ENCODE peak calls at places on chromosomes 13 and 19, in four cellular contexts. S is astrocyte of the spinal cord, H is nephron progenitor cell, V is psoas muscle. Q is an unnamed sample.

GRCh38 chr19:35404879-35405622 is 34.2 kb downstream of the GPR42 start:
- DNase-seq in S (peak; percentile 3), H (no peak), V (peak; percentile 34), Q (no peak)

GRCh38 chr19:51783373-51783772 is 11.6 kb upstream of the FPR3 start:
- DNase-seq in S (no peak), H (no peak), V (no peak), Q (no peak)

GRCh38 chr13:91690944-91691343 is 292.5 kb downstream of the GPC5 start:
- DNase-seq in S (no peak), H (no peak), V (no peak), Q (no peak)

GRCh38 chr13:37118002-37118401 is 12.5 kb upstream of the CSNK1A1L start:
- DNase-seq in S (no peak), H (no peak), V (no peak), Q (no peak)

GRCh38 chr13:66657165-66657895 is 572.8 kb downstream of the PCDH9 start:
- DNase-seq in S (peak; percentile 98), H (no peak), V (peak; percentile 69), Q (no peak)

GRCh38 chr13:41212881-41213280 is 18.5 kb upstream of the KBTBD7 start:
- DNase-seq in S (no peak), H (no peak), V (no peak), Q (no peak)

GRCh38 chr13:98416408-98416807 is 160.5 kb downstream of the STK24 start:
- DNase-seq in S (no peak), H (no peak), V (no peak), Q (no peak)

GRCh38 chr13:97191143-97191542 is 31.0 kb upstream of the MBNL2 start:
- DNase-seq in S (no peak), H (no peak), V (no peak), Q (no peak)

GRCh38 chr13:94952787-94953186 is 240.4 kb upstream of the SOX21 start:
- DNase-seq in S (no peak), H (no peak), V (no peak), Q (no peak)

GRCh38 chr19:5023128-5023571 is 54.2 kb downstream of the KDM4B start:
- DNase-seq in S (no peak), H (no peak), V (no peak), Q (no peak)

GRCh38 chr13:56317839-56318238 is 822.9 kb upstream of the PRR20A start:
- DNase-seq in S (no peak), H (no peak), V (no peak), Q (no peak)

GRCh38 chr13:47437411-47437810 is 540.6 kb upstream of the HTR2A start:
- DNase-seq in S (peak; percentile 72), H (no peak), V (no peak), Q (no peak)

GRCh38 chr13:33590936-33591335 is 227.0 kb upstream of the RFC3 start:
- DNase-seq in S (no peak), H (no peak), V (no peak), Q (no peak)

GRCh38 chr13:57138988-57139387 is 1.7 kb upstream of the PRR20A start:
- DNase-seq in S (no peak), H (no peak), V (no peak), Q (no peak)

GRCh38 chr13:27264181-27264580 is 6.4 kb upstream of the RASL11A start:
- DNase-seq in S (peak; percentile 73), H (no peak), V (no peak), Q (no peak)

GRCh38 chr13:106528711-106529414 is 6.6 kb downstream of the EFNB2 start:
- DNase-seq in S (no peak), H (no peak), V (no peak), Q (no peak)

GRCh38 chr19:1780272-1780957 is 27.1 kb downstream of the ONECUT3 start:
- DNase-seq in S (no peak), H (no peak), V (no peak), Q (no peak)

GRCh38 chr19:47790398-47790814 is 11.9 kb downstream of the SELENOW start:
- DNase-seq in S (peak; percentile 50), H (peak; percentile 96), V (peak; percentile 84), Q (peak; percentile 85)

GRCh38 chr13:47680752-47681151 is 320.3 kb downstream of the SUCLA2 start:
- DNase-seq in S (peak; percentile 72), H (no peak), V (no peak), Q (no peak)

GRCh38 chr19:6564393-6564792 is 26.6 kb downstream of the CD70 start:
- DNase-seq in S (peak; percentile 11), H (no peak), V (no peak), Q (no peak)

GRCh38 chr19:5536337-5536894 is 31.3 kb downstream of the TINCR start:
- DNase-seq in S (peak; percentile 61), H (peak; percentile 82), V (peak; percentile 27), Q (no peak)

GRCh38 chr19:35307990-35308389 is 16.0 kb downstream of the MAG start:
- DNase-seq in S (no peak), H (no peak), V (no peak), Q (no peak)

GRCh38 chr13:74153316-74153715 is 19.1 kb upstream of the KLF12 start:
- DNase-seq in S (no peak), H (no peak), V (no peak), Q (no peak)

GRCh38 chr13:66675620-66676019 is 554.5 kb downstream of the PCDH9 start:
- DNase-seq in S (no peak), H (no peak), V (no peak), Q (no peak)

GRCh38 chr19:55228403-55229031 is at the start of gene TMEM86B:
- DNase-seq in S (no peak), H (no peak), V (no peak), Q (peak; percentile 75)

GRCh38 chr19:8697671-8698432 is 743 bp downstream of the ACTL9 start:
- DNase-seq in S (no peak), H (peak; percentile 24), V (no peak), Q (no peak)

GRCh38 chr19:29365836-29366417 is 153.0 kb upstream of the UQCRFS1 start:
- DNase-seq in S (no peak), H (no peak), V (no peak), Q (no peak)

GRCh38 chr13:74134777-74135305 is 637 bp upstream of the KLF12 start:
- DNase-seq in S (no peak), H (peak; percentile 71), V (peak; percentile 43), Q (peak; percentile 84)

GRCh38 chr13:111623170-111623569 is 302.7 kb downstream of the TEX29 start:
- DNase-seq in S (no peak), H (no peak), V (no peak), Q (no peak)

GRCh38 chr19:1112254-1113208 is 8.7 kb downstream of the GPX4 start:
- DNase-seq in S (no peak), H (peak; percentile 69), V (peak; percentile 68), Q (no peak)

GRCh38 chr19:33304760-33305647 is 2.7 kb upstream of the CEBPA start:
- DNase-seq in S (no peak), H (no peak), V (no peak), Q (peak; percentile 79)
- TF ChIP-seq CTCF in S (no peak), H (no peak), V (no peak), Q (peak; percentile 44)

GRCh38 chr19:3586124-3586626 is 897 bp downstream of the GIPC3 start:
- DNase-seq in S (no peak), H (peak; percentile 64), V (no peak), Q (no peak)
- TF ChIP-seq CTCF in S (peak; percentile 57), H (peak; percentile 58), V (peak; percentile 39), Q (peak; percentile 34)

DNA sequence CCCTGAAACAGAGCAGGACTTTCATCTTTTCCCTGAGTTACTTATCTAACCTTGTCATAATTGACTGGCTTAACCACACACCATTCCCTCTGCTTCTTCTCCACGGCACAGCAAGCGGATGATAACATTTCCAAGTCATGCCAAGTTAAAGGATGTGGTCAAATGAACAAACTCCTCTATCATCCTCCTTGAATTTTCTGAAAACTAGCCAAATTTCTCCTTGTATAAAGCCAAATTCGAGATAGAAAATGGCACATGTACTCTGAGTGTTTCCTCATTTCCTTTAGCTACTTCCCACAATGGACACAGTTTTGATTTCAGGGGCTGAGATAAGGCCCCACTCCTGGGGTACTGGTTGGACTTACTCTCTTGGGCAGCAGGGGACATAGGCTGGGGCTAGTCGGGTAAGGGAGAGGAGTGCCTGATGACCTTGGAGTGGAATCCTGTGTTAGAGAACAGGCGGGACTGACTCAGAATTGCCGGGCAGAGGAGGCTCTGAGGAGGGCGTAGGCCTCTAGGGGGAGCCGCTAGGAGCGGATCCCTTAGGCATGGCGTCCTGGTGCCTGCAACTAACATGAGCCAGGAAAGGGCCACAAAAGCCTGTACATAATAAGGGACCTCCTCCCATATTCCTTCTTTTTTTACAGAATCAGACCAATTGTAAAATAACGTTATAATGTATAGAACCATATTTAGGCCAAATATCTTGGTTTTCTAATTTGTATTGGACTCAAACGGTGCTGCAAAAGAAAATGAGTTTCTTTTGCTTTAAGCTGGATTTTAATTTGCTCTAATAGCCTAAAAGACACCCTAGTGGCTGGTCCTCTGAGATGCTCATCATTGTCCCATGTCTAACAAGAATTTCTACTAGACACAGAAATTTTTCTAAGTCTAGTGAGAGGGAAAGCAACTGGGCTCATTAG is 20.4 kb upstream of the TMTC4 start:
- DNase-seq in S (peak; percentile 80), H (peak; percentile 48), V (no peak), Q (peak; percentile 35)
- TF ChIP-seq CTCF in S (peak; percentile 75), H (peak; percentile 33), V (peak; percentile 20), Q (peak; percentile 42)

GRCh38 chr19:3778899-3779723 is 7.1 kb downstream of the MATK start:
- DNase-seq in S (no peak), H (no peak), V (no peak), Q (no peak)
- TF ChIP-seq CTCF in S (no peak), H (no peak), V (no peak), Q (no peak)

GRCh38 chr13:89923052-89923451 is 1424.4 kb upstream of the MIR17HG start:
- DNase-seq in S (no peak), H (no peak), V (no peak), Q (no peak)

GRCh38 chr13:89923731-89924130 is 1423.8 kb upstream of the MIR17HG start:
- DNase-seq in S (peak; percentile 35), H (no peak), V (no peak), Q (no peak)

GRCh38 chr13:89930861-89931260 is 1416.6 kb upstream of the MIR17HG start:
- DNase-seq in S (no peak), H (no peak), V (no peak), Q (no peak)

GRCh38 chr13:89920461-89920860 is 1427.0 kb upstream of the MIR17HG start:
- DNase-seq in S (no peak), H (no peak), V (no peak), Q (no peak)

GRCh38 chr13:89925107-89925506 is 1422.4 kb upstream of the MIR17HG start:
- DNase-seq in S (peak; percentile 43), H (peak; percentile 16), V (no peak), Q (no peak)
- TF ChIP-seq CTCF in S (peak; percentile 61), H (peak; percentile 48), V (no peak), Q (no peak)

GRCh38 chr13:109567315-109567714 is 219.1 kb downstream of the IRS2 start:
- DNase-seq in S (no peak), H (no peak), V (no peak), Q (no peak)
- TF ChIP-seq CTCF in S (peak; percentile 9), H (no peak), V (no peak), Q (peak; percentile 16)

DNA sequence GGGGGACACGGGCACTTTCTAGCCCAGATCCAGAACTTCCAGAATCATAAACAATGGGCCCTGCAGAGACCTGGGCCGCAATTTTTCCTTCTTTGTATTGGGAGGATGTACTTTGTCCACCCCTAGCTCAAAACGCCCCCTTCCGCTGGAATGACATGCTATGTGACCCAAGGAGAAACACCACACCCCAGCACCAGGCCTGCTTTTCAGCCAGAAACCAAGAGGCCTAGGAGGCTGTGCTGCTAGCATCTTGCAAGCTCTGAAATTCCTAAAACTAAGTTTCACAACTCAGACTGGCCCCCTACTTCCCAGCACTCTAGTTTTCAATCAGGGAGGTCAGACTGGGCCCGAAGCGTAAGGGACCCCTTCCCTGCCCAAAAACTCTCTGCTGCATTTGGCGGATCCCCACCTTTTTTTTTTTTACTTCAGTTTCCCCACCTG is 538 bp downstream of the LSM4 start:
- DNase-seq in S (peak; percentile 59), H (peak; percentile 57), V (peak; percentile 49), Q (no peak)
- TF ChIP-seq CTCF in S (peak; percentile 37), H (no peak), V (no peak), Q (peak; percentile 16)

Q was measured in right lobe of liver.